ENCODE peak calls at places on chromosomes 13 and 19, in nine cellular contexts. One of them, this sample, is unnamed.

GRCh38 chr19:40356681-40357595 is 8.4 kb downstream of the PLD3 start:
- DNase-seq in T47D: no peak
- DNase-seq in mucosa of descending colon: no peak
- DNase-seq in stimulated activated CD8-positive, alpha-beta memory T cell treated with anti-CD3 and anti-CD28 coated beads, Interleukin-15, amount 100 ng/mL, for 24 hours: no peak
- DNase-seq in ELR: peak
- DNase-seq in stimulated activated CD4-positive, alpha-beta T cell treated with anti-CD3 and anti-CD28 coated beads, Interleukin-15, amount 100 ng/mL, for 1 hour: no peak
- DNase-seq in AG09309: no peak
- DNase-seq in cardiac fibroblast: peak
- DNase-seq in nephron progenitor cell: no peak
- DNase-seq in this sample: no peak

GRCh38 chr19:49475995-49476880 is 2.2 kb downstream of the FLT3LG start:
- DNase-seq in T47D: peak
- DNase-seq in mucosa of descending colon: no peak
- DNase-seq in stimulated activated CD8-positive, alpha-beta memory T cell treated with anti-CD3 and anti-CD28 coated beads, Interleukin-15, amount 100 ng/mL, for 24 hours: no peak
- DNase-seq in ELR: peak
- DNase-seq in stimulated activated CD4-positive, alpha-beta T cell treated with anti-CD3 and anti-CD28 coated beads, Interleukin-15, amount 100 ng/mL, for 1 hour: no peak
- DNase-seq in AG09309: no peak
- DNase-seq in cardiac fibroblast: no peak
- DNase-seq in nephron progenitor cell: peak
- DNase-seq in this sample: no peak

GRCh38 chr13:46341112-46341711 is 45.8 kb downstream of the RUBCNL start:
- DNase-seq in T47D: no peak
- DNase-seq in mucosa of descending colon: no peak
- DNase-seq in stimulated activated CD8-positive, alpha-beta memory T cell treated with anti-CD3 and anti-CD28 coated beads, Interleukin-15, amount 100 ng/mL, for 24 hours: no peak
- DNase-seq in ELR: peak
- DNase-seq in stimulated activated CD4-positive, alpha-beta T cell treated with anti-CD3 and anti-CD28 coated beads, Interleukin-15, amount 100 ng/mL, for 1 hour: no peak
- DNase-seq in AG09309: no peak
- DNase-seq in cardiac fibroblast: peak
- DNase-seq in nephron progenitor cell: no peak
- DNase-seq in this sample: no peak

GRCh38 chr19:17337675-17338439 is 504 bp downstream of the GTPBP3 start:
- DNase-seq in T47D: no peak
- DNase-seq in mucosa of descending colon: no peak
- DNase-seq in stimulated activated CD8-positive, alpha-beta memory T cell treated with anti-CD3 and anti-CD28 coated beads, Interleukin-15, amount 100 ng/mL, for 24 hours: no peak
- DNase-seq in ELR: peak
- DNase-seq in stimulated activated CD4-positive, alpha-beta T cell treated with anti-CD3 and anti-CD28 coated beads, Interleukin-15, amount 100 ng/mL, for 1 hour: no peak
- DNase-seq in AG09309: no peak
- DNase-seq in cardiac fibroblast: peak
- DNase-seq in nephron progenitor cell: peak
- DNase-seq in this sample: no peak

GRCh38 chr19:33426621-33427475 is 53.3 kb downstream of the CEBPG start:
- DNase-seq in T47D: no peak
- DNase-seq in mucosa of descending colon: no peak
- DNase-seq in stimulated activated CD8-positive, alpha-beta memory T cell treated with anti-CD3 and anti-CD28 coated beads, Interleukin-15, amount 100 ng/mL, for 24 hours: no peak
- DNase-seq in ELR: no peak
- DNase-seq in stimulated activated CD4-positive, alpha-beta T cell treated with anti-CD3 and anti-CD28 coated beads, Interleukin-15, amount 100 ng/mL, for 1 hour: no peak
- DNase-seq in AG09309: no peak
- DNase-seq in cardiac fibroblast: no peak
- DNase-seq in nephron progenitor cell: peak
- DNase-seq in this sample: no peak

GRCh38 chr13:97856001-97856675 is 97.3 kb upstream of the IPO5 start:
- DNase-seq in T47D: no peak
- DNase-seq in mucosa of descending colon: peak
- DNase-seq in stimulated activated CD8-positive, alpha-beta memory T cell treated with anti-CD3 and anti-CD28 coated beads, Interleukin-15, amount 100 ng/mL, for 24 hours: no peak
- DNase-seq in ELR: no peak
- DNase-seq in stimulated activated CD4-positive, alpha-beta T cell treated with anti-CD3 and anti-CD28 coated beads, Interleukin-15, amount 100 ng/mL, for 1 hour: no peak
- DNase-seq in AG09309: no peak
- DNase-seq in cardiac fibroblast: peak
- DNase-seq in nephron progenitor cell: peak
- DNase-seq in this sample: no peak

GRCh38 chr19:50817941-50818858 is 5.4 kb downstream of the KLK1 start:
- DNase-seq in T47D: no peak
- DNase-seq in mucosa of descending colon: peak
- DNase-seq in stimulated activated CD8-positive, alpha-beta memory T cell treated with anti-CD3 and anti-CD28 coated beads, Interleukin-15, amount 100 ng/mL, for 24 hours: no peak
- DNase-seq in ELR: no peak
- DNase-seq in stimulated activated CD4-positive, alpha-beta T cell treated with anti-CD3 and anti-CD28 coated beads, Interleukin-15, amount 100 ng/mL, for 1 hour: no peak
- DNase-seq in AG09309: no peak
- DNase-seq in cardiac fibroblast: no peak
- DNase-seq in nephron progenitor cell: peak
- DNase-seq in this sample: peak

GRCh38 chr19:943551-944170 is 17.8 kb downstream of the ARID3A start:
- DNase-seq in T47D: no peak
- DNase-seq in mucosa of descending colon: no peak
- DNase-seq in stimulated activated CD8-positive, alpha-beta memory T cell treated with anti-CD3 and anti-CD28 coated beads, Interleukin-15, amount 100 ng/mL, for 24 hours: no peak
- DNase-seq in ELR: no peak
- DNase-seq in stimulated activated CD4-positive, alpha-beta T cell treated with anti-CD3 and anti-CD28 coated beads, Interleukin-15, amount 100 ng/mL, for 1 hour: no peak
- DNase-seq in AG09309: no peak
- DNase-seq in cardiac fibroblast: no peak
- DNase-seq in nephron progenitor cell: no peak
- DNase-seq in this sample: no peak

GRCh38 chr19:32649751-32650150 is 25.2 kb downstream of the ANKRD27 start:
- DNase-seq in T47D: no peak
- DNase-seq in mucosa of descending colon: no peak
- DNase-seq in stimulated activated CD8-positive, alpha-beta memory T cell treated with anti-CD3 and anti-CD28 coated beads, Interleukin-15, amount 100 ng/mL, for 24 hours: no peak
- DNase-seq in ELR: no peak
- DNase-seq in stimulated activated CD4-positive, alpha-beta T cell treated with anti-CD3 and anti-CD28 coated beads, Interleukin-15, amount 100 ng/mL, for 1 hour: no peak
- DNase-seq in AG09309: no peak
- DNase-seq in cardiac fibroblast: no peak
- DNase-seq in nephron progenitor cell: no peak
- DNase-seq in this sample: no peak

GRCh38 chr13:113853518-113854237 is 10.2 kb downstream of the GAS6 start:
- DNase-seq in T47D: no peak
- DNase-seq in mucosa of descending colon: no peak
- DNase-seq in stimulated activated CD8-positive, alpha-beta memory T cell treated with anti-CD3 and anti-CD28 coated beads, Interleukin-15, amount 100 ng/mL, for 24 hours: no peak
- DNase-seq in ELR: no peak
- DNase-seq in stimulated activated CD4-positive, alpha-beta T cell treated with anti-CD3 and anti-CD28 coated beads, Interleukin-15, amount 100 ng/mL, for 1 hour: no peak
- DNase-seq in AG09309: no peak
- DNase-seq in cardiac fibroblast: no peak
- DNase-seq in nephron progenitor cell: no peak
- DNase-seq in this sample: no peak

GRCh38 chr19:46721269-46722003 is 4.5 kb upstream of the PRKD2 start:
- DNase-seq in T47D: no peak
- DNase-seq in mucosa of descending colon: no peak
- DNase-seq in stimulated activated CD8-positive, alpha-beta memory T cell treated with anti-CD3 and anti-CD28 coated beads, Interleukin-15, amount 100 ng/mL, for 24 hours: no peak
- DNase-seq in ELR: peak
- DNase-seq in stimulated activated CD4-positive, alpha-beta T cell treated with anti-CD3 and anti-CD28 coated beads, Interleukin-15, amount 100 ng/mL, for 1 hour: no peak
- DNase-seq in AG09309: no peak
- DNase-seq in cardiac fibroblast: no peak
- DNase-seq in nephron progenitor cell: peak
- DNase-seq in this sample: no peak

GRCh38 chr13:44734204-44734707 is 158.1 kb upstream of the TSC22D1 start:
- DNase-seq in T47D: no peak
- DNase-seq in mucosa of descending colon: no peak
- DNase-seq in stimulated activated CD8-positive, alpha-beta memory T cell treated with anti-CD3 and anti-CD28 coated beads, Interleukin-15, amount 100 ng/mL, for 24 hours: no peak
- DNase-seq in ELR: peak
- DNase-seq in stimulated activated CD4-positive, alpha-beta T cell treated with anti-CD3 and anti-CD28 coated beads, Interleukin-15, amount 100 ng/mL, for 1 hour: no peak
- DNase-seq in AG09309: no peak
- DNase-seq in cardiac fibroblast: peak
- DNase-seq in nephron progenitor cell: no peak
- DNase-seq in this sample: no peak

GRCh38 chr19:2976609-2977000 is 759 bp upstream of the TLE6 start:
- DNase-seq in T47D: no peak
- DNase-seq in mucosa of descending colon: no peak
- DNase-seq in stimulated activated CD8-positive, alpha-beta memory T cell treated with anti-CD3 and anti-CD28 coated beads, Interleukin-15, amount 100 ng/mL, for 24 hours: no peak
- DNase-seq in ELR: no peak
- DNase-seq in stimulated activated CD4-positive, alpha-beta T cell treated with anti-CD3 and anti-CD28 coated beads, Interleukin-15, amount 100 ng/mL, for 1 hour: no peak
- DNase-seq in AG09309: no peak
- DNase-seq in cardiac fibroblast: no peak
- DNase-seq in nephron progenitor cell: no peak
- DNase-seq in this sample: no peak

GRCh38 chr19:47283405-47284059 is 8.8 kb downstream of the INAFM1 start:
- DNase-seq in T47D: no peak
- DNase-seq in mucosa of descending colon: no peak
- DNase-seq in stimulated activated CD8-positive, alpha-beta memory T cell treated with anti-CD3 and anti-CD28 coated beads, Interleukin-15, amount 100 ng/mL, for 24 hours: no peak
- DNase-seq in ELR: no peak
- DNase-seq in stimulated activated CD4-positive, alpha-beta T cell treated with anti-CD3 and anti-CD28 coated beads, Interleukin-15, amount 100 ng/mL, for 1 hour: no peak
- DNase-seq in AG09309: no peak
- DNase-seq in cardiac fibroblast: peak
- DNase-seq in nephron progenitor cell: no peak
- DNase-seq in this sample: no peak

GRCh38 chr13:45861352-45861751 is 9.8 kb upstream of the SIAH3 start:
- DNase-seq in T47D: no peak
- DNase-seq in mucosa of descending colon: no peak
- DNase-seq in stimulated activated CD8-positive, alpha-beta memory T cell treated with anti-CD3 and anti-CD28 coated beads, Interleukin-15, amount 100 ng/mL, for 24 hours: no peak
- DNase-seq in ELR: peak
- DNase-seq in stimulated activated CD4-positive, alpha-beta T cell treated with anti-CD3 and anti-CD28 coated beads, Interleukin-15, amount 100 ng/mL, for 1 hour: no peak
- DNase-seq in AG09309: no peak
- DNase-seq in cardiac fibroblast: peak
- DNase-seq in nephron progenitor cell: no peak
- DNase-seq in this sample: no peak

GRCh38 chr19:3556978-3557460 is 367 bp downstream of the MFSD12 start:
- DNase-seq in T47D: peak
- DNase-seq in mucosa of descending colon: no peak
- DNase-seq in stimulated activated CD8-positive, alpha-beta memory T cell treated with anti-CD3 and anti-CD28 coated beads, Interleukin-15, amount 100 ng/mL, for 24 hours: peak
- DNase-seq in ELR: peak
- DNase-seq in stimulated activated CD4-positive, alpha-beta T cell treated with anti-CD3 and anti-CD28 coated beads, Interleukin-15, amount 100 ng/mL, for 1 hour: peak
- DNase-seq in AG09309: no peak
- DNase-seq in cardiac fibroblast: no peak
- DNase-seq in nephron progenitor cell: peak
- DNase-seq in this sample: no peak

GRCh38 chr13:48320906-48321510 is 17.5 kb downstream of the RB1 start:
- DNase-seq in T47D: no peak
- DNase-seq in mucosa of descending colon: peak
- DNase-seq in stimulated activated CD8-positive, alpha-beta memory T cell treated with anti-CD3 and anti-CD28 coated beads, Interleukin-15, amount 100 ng/mL, for 24 hours: no peak
- DNase-seq in ELR: no peak
- DNase-seq in stimulated activated CD4-positive, alpha-beta T cell treated with anti-CD3 and anti-CD28 coated beads, Interleukin-15, amount 100 ng/mL, for 1 hour: no peak
- DNase-seq in AG09309: no peak
- DNase-seq in cardiac fibroblast: no peak
- DNase-seq in nephron progenitor cell: no peak
- DNase-seq in this sample: no peak

GRCh38 chr19:1457031-1457739 is 7.3 kb downstream of the APC2 start:
- DNase-seq in T47D: no peak
- DNase-seq in mucosa of descending colon: no peak
- DNase-seq in stimulated activated CD8-positive, alpha-beta memory T cell treated with anti-CD3 and anti-CD28 coated beads, Interleukin-15, amount 100 ng/mL, for 24 hours: no peak
- DNase-seq in ELR: peak
- DNase-seq in stimulated activated CD4-positive, alpha-beta T cell treated with anti-CD3 and anti-CD28 coated beads, Interleukin-15, amount 100 ng/mL, for 1 hour: no peak
- DNase-seq in AG09309: no peak
- DNase-seq in cardiac fibroblast: no peak
- DNase-seq in nephron progenitor cell: peak
- DNase-seq in this sample: no peak

GRCh38 chr13:109867766-109868165 is 81.4 kb upstream of the IRS2 start:
- DNase-seq in T47D: no peak
- DNase-seq in mucosa of descending colon: no peak
- DNase-seq in stimulated activated CD8-positive, alpha-beta memory T cell treated with anti-CD3 and anti-CD28 coated beads, Interleukin-15, amount 100 ng/mL, for 24 hours: no peak
- DNase-seq in ELR: no peak
- DNase-seq in stimulated activated CD4-positive, alpha-beta T cell treated with anti-CD3 and anti-CD28 coated beads, Interleukin-15, amount 100 ng/mL, for 1 hour: no peak
- DNase-seq in AG09309: no peak
- DNase-seq in cardiac fibroblast: peak
- DNase-seq in nephron progenitor cell: no peak
- DNase-seq in this sample: no peak

GRCh38 chr13:111242585-111242984 is 77.9 kb upstream of the TEX29 start:
- DNase-seq in T47D: no peak
- DNase-seq in mucosa of descending colon: no peak
- DNase-seq in stimulated activated CD8-positive, alpha-beta memory T cell treated with anti-CD3 and anti-CD28 coated beads, Interleukin-15, amount 100 ng/mL, for 24 hours: no peak
- DNase-seq in ELR: no peak
- DNase-seq in stimulated activated CD4-positive, alpha-beta T cell treated with anti-CD3 and anti-CD28 coated beads, Interleukin-15, amount 100 ng/mL, for 1 hour: no peak
- DNase-seq in AG09309: no peak
- DNase-seq in cardiac fibroblast: no peak
- DNase-seq in nephron progenitor cell: no peak
- DNase-seq in this sample: no peak

GRCh38 chr13:99386911-99387788 is 80.0 kb upstream of the GPR183 start:
- DNase-seq in T47D: no peak
- DNase-seq in mucosa of descending colon: peak
- DNase-seq in stimulated activated CD8-positive, alpha-beta memory T cell treated with anti-CD3 and anti-CD28 coated beads, Interleukin-15, amount 100 ng/mL, for 24 hours: peak
- DNase-seq in ELR: peak
- DNase-seq in stimulated activated CD4-positive, alpha-beta T cell treated with anti-CD3 and anti-CD28 coated beads, Interleukin-15, amount 100 ng/mL, for 1 hour: peak
- DNase-seq in AG09309: no peak
- DNase-seq in cardiac fibroblast: peak
- DNase-seq in nephron progenitor cell: peak
- DNase-seq in this sample: no peak

GRCh38 chr13:50130686-50131051 is 115.4 kb downstream of the KCNRG start:
- DNase-seq in T47D: no peak
- DNase-seq in mucosa of descending colon: peak
- DNase-seq in stimulated activated CD8-positive, alpha-beta memory T cell treated with anti-CD3 and anti-CD28 coated beads, Interleukin-15, amount 100 ng/mL, for 24 hours: no peak
- DNase-seq in ELR: peak
- DNase-seq in stimulated activated CD4-positive, alpha-beta T cell treated with anti-CD3 and anti-CD28 coated beads, Interleukin-15, amount 100 ng/mL, for 1 hour: no peak
- DNase-seq in AG09309: no peak
- DNase-seq in cardiac fibroblast: peak
- DNase-seq in nephron progenitor cell: peak
- DNase-seq in this sample: no peak

GRCh38 chr13:45496942-45497341 is 32.2 kb downstream of the COG3 start:
- DNase-seq in T47D: no peak
- DNase-seq in mucosa of descending colon: no peak
- DNase-seq in stimulated activated CD8-positive, alpha-beta memory T cell treated with anti-CD3 and anti-CD28 coated beads, Interleukin-15, amount 100 ng/mL, for 24 hours: no peak
- DNase-seq in ELR: peak
- DNase-seq in stimulated activated CD4-positive, alpha-beta T cell treated with anti-CD3 and anti-CD28 coated beads, Interleukin-15, amount 100 ng/mL, for 1 hour: no peak
- DNase-seq in AG09309: no peak
- DNase-seq in cardiac fibroblast: no peak
- DNase-seq in nephron progenitor cell: no peak
- DNase-seq in this sample: no peak

GRCh38 chr19:3253270-3253669 is 28.8 kb downstream of the CELF5 start:
- DNase-seq in T47D: no peak
- DNase-seq in mucosa of descending colon: no peak
- DNase-seq in stimulated activated CD8-positive, alpha-beta memory T cell treated with anti-CD3 and anti-CD28 coated beads, Interleukin-15, amount 100 ng/mL, for 24 hours: no peak
- DNase-seq in ELR: peak
- DNase-seq in stimulated activated CD4-positive, alpha-beta T cell treated with anti-CD3 and anti-CD28 coated beads, Interleukin-15, amount 100 ng/mL, for 1 hour: no peak
- DNase-seq in AG09309: no peak
- DNase-seq in cardiac fibroblast: peak
- DNase-seq in nephron progenitor cell: no peak
- DNase-seq in this sample: no peak